ENCODE peak calls at places on chromosome 18, in eight cellular contexts. O is left ventricle myocardium inferior; E is chondrocyte; R is endodermal cell; V is CD8-positive, alpha-beta T cell; F is progenitor cell of endocrine pancreas; X is AG09319; C is RWPE1. T is an unnamed sample.

GRCh38 chr18:12296087-12296403 is 12.0 kb upstream of the TUBB6 start:
- DNase-seq in O (no peak), E (no peak), R (no peak), V (no peak), F (no peak), X (no peak), C (no peak), T (no peak)

GRCh38 chr18:58051765-58052460 is 7.9 kb downstream of the NEDD4L start:
- DNase-seq in O (no peak), E (no peak), R (no peak), V (no peak), F (no peak), X (no peak), C (peak; percentile 20), T (no peak)

GRCh38 chr18:8708670-8709069 is 3.3 kb downstream of the MTCL1 start:
- DNase-seq in O (no peak), E (no peak), R (no peak), V (no peak), F (no peak), X (no peak), C (no peak), T (no peak)

GRCh38 chr18:57640749-57641148 is 19.1 kb upstream of the NARS1 start:
- DNase-seq in O (no peak), E (no peak), R (no peak), V (no peak), F (no peak), X (no peak), C (no peak), T (no peak)

GRCh38 chr18:28065031-28065792 is 111.7 kb downstream of the CDH2 start:
- DNase-seq in O (no peak), E (no peak), R (no peak), V (no peak), F (no peak), X (no peak), C (peak; percentile 11), T (no peak)

GRCh38 chr18:13621886-13622619 is 104.3 kb downstream of the FAM210A start:
- DNase-seq in O (no peak), E (no peak), R (no peak), V (no peak), F (no peak), X (no peak), C (no peak), T (no peak)

GRCh38 chr18:72652990-72653593 is 109.0 kb upstream of the CBLN2 start:
- DNase-seq in O (no peak), E (no peak), R (peak; percentile 91), V (no peak), F (peak; percentile 46), X (no peak), C (peak; percentile 9), T (no peak)

GRCh38 chr18:77131652-77132368 is 773 bp downstream of the MBP start:
- DNase-seq in O (peak; percentile 69), E (no peak), R (peak; percentile 84), V (peak; percentile 44), F (peak; percentile 60), X (no peak), C (no peak), T (peak; percentile 51)

GRCh38 chr18:59783138-59783537 is 85.9 kb upstream of the CCBE1 start:
- DNase-seq in O (no peak), E (no peak), R (peak; percentile 85), V (no peak), F (no peak), X (no peak), C (no peak), T (no peak)

GRCh38 chr18:64095056-64095455 is 53.8 kb downstream of the LINC00305 start:
- DNase-seq in O (no peak), E (no peak), R (no peak), V (no peak), F (no peak), X (no peak), C (no peak), T (no peak)

GRCh38 chr18:79510731-79511141 is 115.0 kb downstream of the NFATC1 start:
- DNase-seq in O (no peak), E (peak; percentile 89), R (peak; percentile 29), V (no peak), F (no peak), X (no peak), C (no peak), T (peak; percentile 8)

GRCh38 chr18:13989209-13989608 is 73.9 kb upstream of the MC2R start:
- DNase-seq in O (no peak), E (no peak), R (no peak), V (no peak), F (no peak), X (no peak), C (no peak), T (no peak)

GRCh38 chr18:49531678-49532153 is 30.1 kb upstream of the LIPG start:
- DNase-seq in O (no peak), E (no peak), R (peak; percentile 15), V (no peak), F (no peak), X (no peak), C (no peak), T (no peak)

GRCh38 chr18:62486290-62486964 is 36.4 kb upstream of the ZCCHC2 start:
- DNase-seq in O (no peak), E (no peak), R (peak; percentile 63), V (no peak), F (no peak), X (no peak), C (peak; percentile 86), T (no peak)

GRCh38 chr18:49757513-49758262 is 55.6 kb downstream of the ACAA2 start:
- DNase-seq in O (no peak), E (no peak), R (peak; percentile 90), V (no peak), F (no peak), X (no peak), C (peak; percentile 22), T (no peak)

GRCh38 chr18:58256316-58257080 is 212.5 kb downstream of the NEDD4L start:
- DNase-seq in O (no peak), E (no peak), R (peak; percentile 39), V (no peak), F (no peak), X (no peak), C (no peak), T (no peak)

GRCh38 chr18:76494181-76494540 is 881 bp downstream of the ZNF516 start:
- DNase-seq in O (no peak), E (no peak), R (peak; percentile 78), V (no peak), F (peak; percentile 47), X (no peak), C (peak; percentile 39), T (peak; percentile 35)

GRCh38 chr18:13061630-13062189 is 70.5 kb downstream of the CEP192 start:
- DNase-seq in O (no peak), E (no peak), R (no peak), V (no peak), F (no peak), X (no peak), C (no peak), T (no peak)

GRCh38 chr18:44651453-44651852 is 29.2 kb upstream of the SETBP1 start:
- DNase-seq in O (no peak), E (no peak), R (peak; percentile 70), V (no peak), F (no peak), X (peak; percentile 45), C (peak; percentile 38), T (no peak)

GRCh38 chr18:10681581-10682367 is 155.9 kb downstream of the NAPG start:
- DNase-seq in O (no peak), E (no peak), R (no peak), V (no peak), F (no peak), X (no peak), C (no peak), T (no peak)

GRCh38 chr18:10687161-10687925 is 161.5 kb downstream of the NAPG start:
- DNase-seq in O (no peak), E (no peak), R (no peak), V (no peak), F (no peak), X (no peak), C (peak; percentile 68), T (no peak)

GRCh38 chr18:10685484-10685883 is 159.7 kb downstream of the NAPG start:
- DNase-seq in O (no peak), E (no peak), R (no peak), V (no peak), F (no peak), X (no peak), C (no peak), T (no peak)

GRCh38 chr18:10682368-10682714 is 156.5 kb downstream of the NAPG start:
- DNase-seq in O (no peak), E (no peak), R (no peak), V (no peak), F (no peak), X (no peak), C (no peak), T (no peak)
- TF ChIP-seq CTCF in O (no peak), E (peak; percentile 29), R (peak; percentile 65), V (no peak), F (no peak), X (no peak), C (no peak), T (no peak)

GRCh38 chr18:1103567-1103966 is 198.9 kb downstream of the ADCYAP1 start:
- DNase-seq in O (no peak), E (no peak), R (no peak), V (no peak), F (no peak), X (no peak), C (no peak), T (no peak)
- TF ChIP-seq CTCF in O (no peak), E (no peak), R (no peak), V (no peak), F (no peak), X (no peak), C (no peak), T (no peak)

DNA sequence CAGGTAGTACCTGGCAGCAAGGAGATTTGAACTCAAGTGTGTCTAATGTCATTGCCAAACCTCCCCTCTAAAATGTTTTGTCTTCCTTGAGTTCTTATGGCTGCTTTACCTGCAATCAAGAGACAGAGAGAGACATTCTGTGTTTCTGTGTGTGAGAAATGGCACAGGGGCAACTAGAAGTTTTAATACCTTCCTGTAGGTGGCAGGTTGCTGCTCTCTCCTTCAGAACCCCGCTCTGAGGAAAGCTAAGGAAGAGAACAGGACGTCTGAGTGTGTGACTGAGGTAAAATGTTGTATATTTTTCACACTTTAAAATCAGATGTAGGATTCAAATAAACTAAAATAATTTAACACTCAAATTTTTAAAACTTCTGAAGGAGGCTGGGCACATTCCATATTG is 19.2 kb downstream of the DTNA start:
- DNase-seq in O (no peak), E (no peak), R (peak; percentile 73), V (no peak), F (no peak), X (no peak), C (peak; percentile 18), T (no peak)
- TF ChIP-seq CTCF in O (peak; percentile 58), E (peak; percentile 80), R (peak; percentile 86), V (peak; percentile 28), F (peak; percentile 64), X (peak; percentile 42), C (peak; percentile 38), T (peak; percentile 34)

DNA sequence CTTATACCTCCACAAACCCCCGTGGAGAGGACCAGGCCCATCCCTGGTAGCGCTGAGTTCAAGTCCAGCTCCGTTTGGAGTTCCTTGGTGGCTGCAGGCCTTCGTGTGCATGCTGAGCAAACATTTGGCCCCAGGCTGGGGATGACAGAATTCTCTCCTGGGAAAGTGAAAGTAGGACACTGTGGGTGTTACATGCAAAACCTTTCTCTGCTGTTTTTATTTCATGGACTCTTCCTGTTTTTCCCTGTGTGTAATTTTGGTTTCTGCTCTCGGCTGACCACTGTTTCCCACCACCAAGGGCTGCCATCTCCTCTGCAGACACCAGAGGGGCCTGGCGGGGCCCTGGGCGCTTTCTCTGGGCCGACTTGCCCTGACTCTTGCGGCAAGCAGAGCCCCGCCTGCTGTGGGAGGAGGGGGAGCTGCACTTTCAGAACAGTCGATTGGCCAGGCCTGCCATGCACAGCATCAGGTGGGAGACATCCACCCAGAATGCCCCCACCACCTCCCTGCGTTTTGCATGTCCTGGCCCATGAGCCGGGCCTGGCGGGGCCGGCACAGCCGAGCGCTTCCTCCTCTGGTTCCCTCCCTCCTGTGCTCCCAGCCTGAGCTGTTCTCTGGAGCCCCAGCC is 102.4 kb downstream of the CABLES1 start:
- DNase-seq in O (peak; percentile 43), E (no peak), R (peak; percentile 77), V (peak; percentile 25), F (no peak), X (no peak), C (peak; percentile 27), T (peak; percentile 24)
- TF ChIP-seq CTCF in O (peak; percentile 45), E (peak; percentile 67), R (peak; percentile 67), V (no peak), F (peak; percentile 7), X (peak; percentile 42), C (peak; percentile 25), T (no peak)

T was measured in natural killer cell.